ENCODE peak calls at places on chromosomes 5 and 9, in eight cellular contexts. G is stimulated activated CD4-positive, alpha-beta T cell treated with anti-CD3 and anti-CD28 coated beads, Interleukin-4, amount 100 ng/mL, for 1 hour; K is AG08396; S is GM12865; C is renal cortical epithelial cell; N is right atrium auricular region; E is GM13977; W is adipocyte. Z is an unnamed sample.

GRCh38 chr9:5509573-5509972 is 758 bp upstream of the PDCD1LG2 start:
- DNase-seq in G (no peak), K (peak), S (no peak), C (peak), N (no peak), E (no peak), W (peak), Z (peak)

GRCh38 chr9:20398511-20399338 is 223.6 kb downstream of the MLLT3 start:
- DNase-seq in G (no peak), K (no peak), S (no peak), C (no peak), N (no peak), E (no peak), W (no peak), Z (no peak)

GRCh38 chr5:53027913-53028312 is 38.8 kb downstream of the ITGA2 start:
- DNase-seq in G (no peak), K (no peak), S (no peak), C (peak), N (no peak), E (no peak), W (peak), Z (peak)

GRCh38 chr5:5145651-5146529 is 5.8 kb downstream of the ADAMTS16 start:
- DNase-seq in G (no peak), K (no peak), S (no peak), C (no peak), N (no peak), E (no peak), W (no peak), Z (no peak)

GRCh38 chr5:13553896-13554295 is 390.6 kb downstream of the DNAH5 start:
- DNase-seq in G (no peak), K (peak), S (peak), C (peak), N (no peak), E (no peak), W (no peak), Z (no peak)

GRCh38 chr5:6408627-6409446 is 30.5 kb upstream of the MED10 start:
- DNase-seq in G (no peak), K (no peak), S (no peak), C (no peak), N (no peak), E (no peak), W (no peak), Z (no peak)

GRCh38 chr5:123949807-123950206 is 437.8 kb downstream of the CSNK1G3 start:
- DNase-seq in G (no peak), K (no peak), S (no peak), C (no peak), N (no peak), E (no peak), W (no peak), Z (no peak)

GRCh38 chr5:102068870-102069269 is 227.2 kb downstream of the SLCO4C1 start:
- DNase-seq in G (no peak), K (no peak), S (no peak), C (no peak), N (no peak), E (no peak), W (no peak), Z (no peak)

GRCh38 chr5:111774525-111774924 is 17.5 kb upstream of the NREP start:
- DNase-seq in G (no peak), K (no peak), S (peak), C (peak), N (no peak), E (no peak), W (peak), Z (no peak)

Z was measured in AG09319.